ENCODE peak calls at places on chromosome 9, in ten cellular contexts. D is bronchial epithelial cell; H is AG10803; C is GM23248; I is right lobe of liver; J is HAP-1; X is GM06990; K is mammary epithelial cell; R is CD8-positive, alpha-beta memory T cell; F is fibroblast of lung. G is an unnamed sample.

GRCh38 chr9:70574222-70574837 is 159.9 kb upstream of the KLF9 start:
- DNase-seq in F (peak), D (peak), K (no peak), J (no peak), I (no peak), H (peak), R (no peak), X (no peak), C (peak), G (peak)

GRCh38 chr9:134378901-134379338 is 52.7 kb downstream of the RXRA start:
- DNase-seq in C (peak), R (no peak), I (peak), D (peak), K (peak), H (peak), X (no peak), F (peak), J (no peak), G (peak)

GRCh38 chr9:116466289-116467012 is 220.7 kb upstream of the TRIM32 start:
- DNase-seq in I (peak), F (peak), C (no peak), R (no peak), J (no peak), D (no peak), H (no peak), X (no peak), K (no peak), G (no peak)

GRCh38 chr9:123400926-123401503 is 45.0 kb downstream of the CRB2 start:
- DNase-seq in H (peak), R (no peak), D (no peak), K (no peak), X (no peak), I (no peak), J (no peak), C (peak), F (no peak), G (no peak)

GRCh38 chr9:95627802-95628201 is 111.0 kb upstream of the PTCH1 start:
- DNase-seq in R (no peak), I (no peak), H (no peak), X (no peak), C (no peak), J (no peak), K (no peak), D (peak), F (peak), G (no peak)

GRCh38 chr9:33290247-33290993 is at the start of gene NFX1:
- DNase-seq in I (peak), J (peak), H (peak), K (peak), D (peak), X (peak), R (peak), F (peak), C (peak), G (peak)

GRCh38 chr9:116940614-116941215 is 253.6 kb downstream of the TRIM32 start:
- DNase-seq in F (peak), K (no peak), C (no peak), H (no peak), D (peak), R (no peak), X (no peak), J (no peak), I (no peak), G (no peak)

GRCh38 chr9:37984672-37985611 is 81.0 kb upstream of the SLC25A51 start:
- DNase-seq in K (no peak), C (peak), D (peak), F (peak), H (peak), R (no peak), J (no peak), X (no peak), I (no peak), G (peak)

GRCh38 chr9:115597330-115597729 is 479.4 kb upstream of the TNC start:
- DNase-seq in X (no peak), J (no peak), H (no peak), R (no peak), K (no peak), F (no peak), D (no peak), C (peak), I (no peak), G (no peak)

GRCh38 chr9:35793461-35793860 is 2.1 kb downstream of the NPR2 start:
- DNase-seq in H (no peak), C (peak), R (no peak), X (no peak), J (no peak), I (no peak), F (no peak), D (no peak), K (no peak), G (no peak)
- H3K4me3 ChIP-seq in H (peak), C (peak), R (no peak), X (no peak), J (no peak), I (no peak), F (peak), D (no peak), K (no peak), G (peak)

DNA sequence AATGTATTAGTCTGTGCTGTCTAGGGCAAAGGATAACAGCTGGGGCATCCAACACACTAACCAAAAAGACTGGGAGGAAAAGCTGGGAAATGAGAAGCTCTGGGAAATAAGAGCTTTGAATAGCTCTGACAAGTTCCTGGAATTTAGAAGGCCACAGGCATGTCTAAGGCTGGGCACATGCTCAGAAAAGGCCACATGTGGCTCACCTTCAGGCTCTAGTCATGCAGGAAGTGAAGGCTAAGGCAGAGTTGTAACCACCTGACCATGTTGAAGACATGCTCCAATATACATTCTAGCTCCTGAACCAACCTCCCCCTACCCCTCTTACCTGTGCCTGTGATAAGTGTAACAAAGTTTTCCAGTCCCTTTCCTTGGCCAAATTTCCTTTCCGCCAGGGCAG is 31.7 kb downstream of the CLTA start:
- DNase-seq in F (peak), J (no peak), H (peak), X (no peak), I (no peak), K (no peak), C (peak), D (no peak), R (no peak), G (no peak)
- H3K4me3 ChIP-seq in F (no peak), J (no peak), H (no peak), X (no peak), I (no peak), K (no peak), C (no peak), D (no peak), R (no peak), G (no peak)

GRCh38 chr9:21080793-21081192 is 3.1 kb upstream of the IFNB1 start:
- DNase-seq in R (no peak), K (no peak), D (no peak), J (no peak), X (no peak), F (no peak), H (no peak), C (no peak), I (no peak), G (no peak)

GRCh38 chr9:21081451-21081850 is 3.7 kb upstream of the IFNB1 start:
- DNase-seq in C (no peak), X (no peak), J (no peak), H (no peak), R (no peak), I (no peak), K (no peak), D (no peak), F (no peak), G (no peak)

GRCh38 chr9:21082671-21083070 is 4.9 kb upstream of the IFNB1 start:
- DNase-seq in K (no peak), C (no peak), I (no peak), H (no peak), D (no peak), R (no peak), J (no peak), F (no peak), X (no peak), G (no peak)

GRCh38 chr9:21084242-21084850 is 6.6 kb upstream of the IFNB1 start:
- DNase-seq in D (no peak), I (no peak), C (no peak), R (no peak), X (no peak), F (no peak), H (no peak), K (no peak), J (no peak), G (no peak)

DNA sequence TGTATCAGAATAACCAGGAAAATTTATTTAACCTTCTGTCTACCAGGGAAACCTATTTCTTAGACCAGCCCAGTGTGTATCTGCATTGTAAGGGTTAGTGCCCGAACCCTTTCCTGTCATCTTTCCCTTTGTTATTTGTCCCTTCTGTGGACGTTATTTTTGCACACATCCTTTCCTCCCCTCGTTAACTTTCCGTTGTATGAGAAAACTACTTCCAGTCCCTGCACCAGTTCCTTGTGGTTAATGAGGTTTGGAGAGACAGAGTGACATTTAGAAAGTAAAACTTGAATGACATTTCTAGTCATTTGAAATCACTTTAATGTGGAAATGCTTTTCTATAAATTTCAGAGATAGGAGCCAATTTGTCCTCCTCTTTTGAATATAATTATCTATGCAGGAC is 4.3 kb upstream of the IFNB1 start:
- DNase-seq in K (no peak), C (no peak), J (no peak), X (no peak), I (no peak), D (no peak), R (no peak), F (no peak), H (no peak), G (no peak)
- H3K4me3 ChIP-seq in K (no peak), C (no peak), J (no peak), X (no peak), I (no peak), D (no peak), R (no peak), F (no peak), H (no peak), G (no peak)

DNA sequence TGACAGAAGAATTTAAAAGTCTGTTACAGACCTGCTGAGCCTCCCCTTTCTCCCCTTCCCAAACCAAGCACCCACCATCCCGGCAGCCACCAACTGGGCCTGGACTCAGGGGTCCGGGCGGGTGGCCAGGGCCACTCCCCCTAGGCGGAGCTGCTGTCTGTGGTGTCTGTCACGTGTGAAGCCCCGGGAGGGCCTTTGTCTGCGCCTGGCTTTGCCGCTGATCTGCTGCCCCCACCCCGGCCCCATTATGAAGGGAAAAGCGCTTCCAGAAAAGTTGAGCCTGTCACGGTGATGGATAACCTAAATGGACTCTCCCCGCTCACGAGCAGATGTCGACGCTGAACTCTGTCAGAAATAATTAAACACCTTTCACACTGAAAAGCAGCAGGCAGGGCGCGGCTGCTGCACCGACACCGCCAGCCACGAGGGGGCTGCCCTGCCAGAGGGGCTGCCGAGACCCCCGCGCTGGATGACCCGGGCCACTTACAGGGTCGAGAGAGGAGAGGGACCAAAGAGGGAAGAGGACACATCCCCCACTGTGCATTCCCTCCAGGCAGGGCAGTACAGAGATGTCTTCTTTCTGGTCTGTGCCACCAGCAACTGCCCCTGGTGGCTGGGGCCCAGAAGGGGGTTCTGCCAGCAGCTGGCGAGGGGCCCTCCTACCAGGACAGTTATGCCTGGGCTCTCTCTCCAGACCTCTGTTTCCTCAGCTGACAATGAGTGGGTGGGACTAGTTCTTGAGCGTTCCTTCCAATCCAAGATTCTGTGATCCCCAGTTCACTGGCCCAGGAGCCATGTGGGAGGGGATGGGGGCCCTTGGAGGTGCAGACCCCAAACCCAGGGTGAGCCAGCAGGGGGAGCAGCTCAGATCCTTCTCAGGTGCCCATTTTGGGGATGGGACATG is 36.0 kb upstream of the BARHL1 start:
- DNase-seq in H (no peak), J (peak), I (no peak), F (peak), K (no peak), R (no peak), C (peak), X (no peak), D (no peak), G (no peak)
- H3K4me3 ChIP-seq in H (no peak), J (peak), I (no peak), F (no peak), K (no peak), R (no peak), C (no peak), X (no peak), D (no peak), G (peak)

DNA sequence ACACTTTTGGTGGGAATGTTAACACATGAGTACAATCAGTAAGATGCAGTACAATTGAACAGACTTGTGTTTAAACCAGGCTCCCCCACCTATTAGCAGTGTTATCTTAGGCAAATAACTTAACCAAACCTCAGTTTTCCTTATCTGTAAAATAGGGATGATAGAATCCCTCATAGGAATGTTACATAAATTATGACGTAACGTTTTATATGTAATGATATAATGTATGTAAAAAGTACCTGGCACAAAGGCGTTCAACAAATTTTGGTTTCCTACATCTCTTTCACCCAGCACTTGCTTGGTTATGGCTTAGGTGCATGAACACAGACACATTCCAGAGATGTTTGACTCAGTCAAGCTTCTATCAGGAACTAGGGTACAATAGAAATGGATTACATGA is 26.7 kb upstream of the IL33 start:
- DNase-seq in X (no peak), D (no peak), C (no peak), J (no peak), H (no peak), K (no peak), I (no peak), R (no peak), F (no peak), G (no peak)
- H3K4me3 ChIP-seq in X (no peak), D (no peak), C (no peak), J (no peak), H (no peak), K (no peak), I (no peak), R (no peak), F (no peak), G (no peak)

DNA sequence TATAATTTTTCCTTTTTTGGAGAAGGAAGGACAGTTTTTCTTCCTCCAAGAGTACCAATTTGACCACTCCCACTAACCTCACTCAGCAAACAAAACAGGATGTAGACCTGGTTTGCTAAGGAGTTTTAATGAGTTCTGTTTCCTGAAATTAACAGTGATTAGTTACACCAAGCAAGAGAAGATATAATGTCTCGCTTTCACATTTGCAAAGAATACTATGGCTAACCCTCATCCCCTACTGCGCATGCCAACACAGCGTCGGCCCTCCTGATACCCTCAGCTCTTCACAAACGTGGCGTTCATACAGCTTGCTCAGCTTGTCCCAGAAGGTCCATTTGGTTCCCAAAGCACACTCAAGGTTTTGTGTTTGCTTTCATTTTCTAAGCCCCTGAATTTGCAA is 41.9 kb upstream of the IPPK start:
- DNase-seq in C (no peak), K (no peak), H (no peak), J (no peak), R (no peak), I (no peak), D (no peak), X (no peak), F (no peak), G (no peak)
- H3K4me3 ChIP-seq in C (no peak), K (no peak), H (no peak), J (no peak), R (peak), I (no peak), D (no peak), X (no peak), F (no peak), G (no peak)